ENCODE peak calls at places on chromosome 7, in four cellular contexts. C, H, Y and K are unnamed samples.

GRCh38 chr7:30164567-30164966 is 29.8 kb downstream of the MTURN start:
- DNase-seq in Y (peak), C (no peak), H (peak), K (peak)

GRCh38 chr7:5420841-5421625 is 2.6 kb downstream of the TNRC18 start:
- DNase-seq in Y (no peak), H (no peak), C (no peak), K (no peak)

GRCh38 chr7:131105803-131106680 is 221.6 kb upstream of the MKLN1 start:
- DNase-seq in H (peak), C (no peak), Y (peak), K (peak)

GRCh38 chr7:27252935-27253333 is 10.3 kb downstream of the EVX1 start:
- DNase-seq in H (no peak), Y (no peak), C (no peak), K (no peak)

GRCh38 chr7:139937685-139938084 is 108.6 kb downstream of the TBXAS1 start:
- DNase-seq in C (no peak), Y (no peak), H (no peak), K (no peak)

GRCh38 chr7:1562611-1563051 is 6.6 kb upstream of the TMEM184A start:
- DNase-seq in C (no peak), Y (no peak), H (no peak), K (no peak)

GRCh38 chr7:124940306-124940705 is 10.7 kb upstream of the POT1 start:
- DNase-seq in C (no peak), H (no peak), Y (no peak), K (no peak)

GRCh38 chr7:132380065-132380464 is 196.2 kb downstream of the PLXNA4 start:
- DNase-seq in Y (no peak), H (peak), C (no peak), K (no peak)

GRCh38 chr7:51428226-51428887 is 111.7 kb upstream of the COBL start:
- DNase-seq in Y (peak), H (no peak), C (no peak), K (no peak)

GRCh38 chr7:121505021-121505420 is 108.9 kb upstream of the FAM3C start:
- DNase-seq in C (no peak), H (no peak), Y (peak), K (no peak)

GRCh38 chr7:8290645-8291308 is 28.8 kb upstream of the ICA1 start:
- DNase-seq in Y (no peak), H (no peak), C (no peak), K (no peak)

GRCh38 chr7:46123-46829 is 146.1 kb upstream of the FAM20C start:
- DNase-seq in H (no peak), C (no peak), Y (no peak), K (no peak)

GRCh38 chr7:157017639-157018327 is 7.3 kb upstream of the MNX1 start:
- DNase-seq in H (no peak), C (no peak), Y (no peak), K (no peak)

GRCh38 chr7:22675917-22676343 is 51.1 kb upstream of the IL6 start:
- DNase-seq in H (no peak), C (no peak), Y (no peak), K (no peak)

GRCh38 chr7:137591444-137591843 is 247.9 kb upstream of the PTN start:
- DNase-seq in Y (no peak), C (no peak), H (no peak), K (peak)

GRCh38 chr7:123979876-123980275 is 53.0 kb downstream of the TMEM229A start:
- DNase-seq in C (no peak), Y (no peak), H (no peak), K (no peak)

GRCh38 chr7:43096875-43097274 is 15.6 kb upstream of the HECW1 start:
- DNase-seq in H (no peak), Y (no peak), C (no peak), K (no peak)

GRCh38 chr7:131403322-131403721 is 75.6 kb downstream of the MKLN1 start:
- DNase-seq in Y (no peak), H (no peak), C (no peak), K (no peak)

GRCh38 chr7:158973440-158973839 is 117.1 kb downstream of the DYNC2I1 start:
- DNase-seq in H (no peak), C (peak), Y (peak), K (peak)

GRCh38 chr7:1595636-1596035 is 25.8 kb upstream of the PSMG3 start:
- DNase-seq in Y (no peak), H (no peak), C (no peak), K (no peak)

GRCh38 chr7:47285860-47286491 is 295.9 kb downstream of the TNS3 start:
- DNase-seq in H (no peak), Y (no peak), C (no peak), K (no peak)

GRCh38 chr7:20624666-20625385 is 9.4 kb downstream of the ABCB5 start:
- DNase-seq in H (peak), C (no peak), Y (no peak), K (peak)

GRCh38 chr7:140983802-140984201 is 30.9 kb downstream of the MRPS33 start:
- DNase-seq in H (no peak), C (no peak), Y (peak), K (no peak)

GRCh38 chr7:74544706-74545469 is 91.2 kb downstream of the GTF2IRD1 start:
- DNase-seq in H (peak), Y (peak), C (no peak), K (peak)

GRCh38 chr7:70322786-70323185 is 724.5 kb downstream of the AUTS2 start:
- DNase-seq in H (no peak), Y (no peak), C (no peak), K (no peak)

GRCh38 chr7:16794990-16795389 is 9.8 kb downstream of the AGR2 start:
- DNase-seq in Y (no peak), C (no peak), H (no peak), K (no peak)

GRCh38 chr7:17989546-17989945 is 38.1 kb downstream of the PRPS1L1 start:
- DNase-seq in Y (no peak), C (no peak), H (no peak), K (no peak)
- TF ChIP-seq MYC in Y (no peak), C (no peak), H (no peak), K (no peak)

DNA sequence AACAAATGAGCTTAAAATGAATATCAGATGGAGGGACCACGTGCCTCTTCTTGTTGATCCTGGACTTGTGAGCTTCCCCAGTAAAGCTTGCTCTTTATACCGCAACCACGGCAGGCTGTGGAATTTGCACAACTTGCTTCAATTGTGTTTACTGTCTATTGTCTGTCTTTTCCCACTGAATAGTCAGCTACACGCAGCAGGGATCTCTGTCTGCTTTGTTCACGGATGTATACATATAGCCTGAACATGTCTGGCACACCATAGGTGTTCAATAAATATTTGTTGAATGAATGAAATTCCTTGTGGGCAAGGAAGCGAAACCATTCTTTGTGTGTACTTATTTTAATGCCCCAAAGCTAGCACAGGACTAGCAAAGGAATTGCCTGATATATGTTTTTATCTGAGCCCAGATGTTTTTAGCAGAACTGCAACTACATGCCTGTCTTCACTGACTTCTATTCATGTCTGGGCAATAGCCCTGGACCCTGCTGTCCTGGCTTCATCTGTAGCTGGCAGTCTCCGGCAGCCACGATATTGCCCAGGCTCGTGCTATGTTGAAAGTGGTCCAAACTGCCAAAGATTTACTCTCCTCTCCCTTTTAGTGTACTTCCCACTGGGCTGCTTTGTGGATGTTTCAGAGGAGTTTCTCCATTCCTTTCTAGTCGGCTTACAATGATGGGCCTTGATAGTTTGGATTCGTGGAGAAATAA is 29.9 kb upstream of the IFRD1 start:
- DNase-seq in Y (no peak), H (peak), C (no peak), K (no peak)
- TF ChIP-seq EP300 in Y (no peak), H (no peak), C (no peak), K (no peak)

DNA sequence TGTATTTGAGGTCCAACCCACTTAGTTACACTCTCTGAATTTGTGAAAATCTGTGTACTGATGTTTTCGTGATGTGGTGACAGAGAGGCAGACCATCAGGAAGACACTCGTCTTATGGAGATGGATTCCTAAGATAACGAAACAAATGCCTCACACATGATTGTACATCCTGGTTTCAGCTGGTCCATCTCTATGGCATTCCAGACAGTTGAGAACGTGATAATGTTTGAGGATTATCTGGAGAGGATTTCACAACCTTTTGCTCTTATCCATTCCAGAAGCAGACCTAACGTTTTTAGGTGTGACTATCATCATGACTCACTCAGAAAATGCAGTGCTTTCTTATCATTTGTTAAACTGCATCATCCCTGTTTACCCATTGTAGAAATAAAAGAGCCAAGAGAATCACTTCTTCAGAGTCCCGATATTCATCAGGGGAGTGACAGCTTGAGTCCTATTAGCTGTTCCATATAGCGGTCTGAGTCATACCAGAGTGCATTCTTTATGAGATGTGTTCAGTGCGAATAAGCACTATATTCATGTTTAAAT is 74.5 kb downstream of the BMPER start:
- DNase-seq in H (peak), C (no peak), Y (no peak), K (peak)
- TF ChIP-seq MYC in H (no peak), C (no peak), Y (no peak), K (no peak)

DNA sequence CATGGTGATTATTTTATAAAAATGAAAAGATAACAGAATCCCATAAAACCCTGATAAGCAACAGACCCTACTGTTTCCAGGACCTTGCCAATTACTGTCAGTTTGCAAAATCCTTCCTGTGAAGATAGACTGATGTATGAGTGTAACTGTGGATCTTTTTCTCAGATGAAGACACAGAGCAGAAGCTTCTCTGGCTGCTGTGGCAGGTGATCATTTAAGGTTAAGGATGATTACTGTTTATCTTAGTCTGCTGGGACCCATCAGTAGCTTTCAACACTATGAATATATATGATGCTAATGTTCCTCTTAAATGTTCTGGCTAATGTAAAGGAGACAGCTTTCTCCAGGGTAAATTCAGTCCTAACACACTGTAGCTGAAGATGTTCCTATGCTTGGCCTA is 56.0 kb upstream of the CTTNBP2 start:
- DNase-seq in C (no peak), Y (no peak), H (no peak), K (no peak)
- TF ChIP-seq EP300 in C (no peak), Y (no peak), H (no peak), K (no peak)

GRCh38 chr7:112161253-112162160 is 44.7 kb downstream of the DOCK4 start:
- DNase-seq in C (no peak), Y (no peak), H (peak), K (no peak)

GRCh38 chr7:112160130-112160770 is 45.9 kb downstream of the DOCK4 start:
- DNase-seq in C (no peak), H (peak), Y (no peak), K (peak)

GRCh38 chr7:112160771-112161150 is 45.4 kb downstream of the DOCK4 start:
- DNase-seq in C (no peak), H (peak), Y (no peak), K (peak)

GRCh38 chr7:112163021-112163310 is 43.2 kb downstream of the DOCK4 start:
- DNase-seq in Y (no peak), H (no peak), C (no peak), K (peak)

DNA sequence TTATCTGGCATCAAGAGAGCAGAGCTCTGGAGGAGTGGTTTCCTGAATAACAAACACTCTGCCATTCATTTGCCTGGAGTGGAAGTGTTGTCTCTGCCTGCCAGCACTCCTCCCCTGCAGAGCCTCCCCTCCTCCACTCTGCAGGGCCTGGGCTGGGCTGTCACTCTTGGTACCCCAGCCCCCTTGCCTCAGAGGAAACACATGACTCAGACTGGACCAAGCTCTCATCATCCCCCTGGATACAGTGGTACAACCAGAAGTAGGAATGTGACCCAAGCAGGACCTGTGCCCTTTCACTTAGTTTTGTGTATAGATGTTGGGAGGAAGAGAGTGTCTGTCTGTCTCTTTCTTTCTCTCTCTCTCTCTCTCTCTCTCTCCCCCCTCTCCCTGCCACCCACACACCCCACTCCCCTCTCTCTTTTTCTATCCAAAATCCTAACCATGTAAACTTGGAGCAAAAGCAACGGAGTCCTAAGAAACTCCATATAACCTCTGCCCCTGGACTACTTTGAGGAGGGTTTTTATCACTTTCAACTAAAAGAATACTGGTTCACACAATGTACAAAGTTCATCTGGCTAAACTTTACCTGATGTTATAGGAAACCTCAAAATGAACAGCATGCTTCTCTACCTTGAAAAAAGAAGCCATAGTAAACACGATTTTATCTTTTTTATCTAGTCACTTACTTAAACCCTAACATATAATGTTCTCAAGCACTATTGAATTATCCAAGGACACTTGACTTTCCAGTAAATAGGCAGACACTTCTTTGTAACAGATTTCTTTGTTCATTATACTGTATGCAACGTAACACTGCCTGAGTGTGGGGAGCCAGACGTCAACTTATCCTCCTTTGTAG is 43.8 kb downstream of the DOCK4 start:
- DNase-seq in Y (no peak), C (no peak), H (peak), K (peak)
- TF ChIP-seq MYC in Y (no peak), C (no peak), H (no peak), K (no peak)

GRCh38 chr7:99204078-99204477 is 3.8 kb downstream of the KPNA7 start:
- DNase-seq in H (no peak), Y (no peak), C (no peak), K (no peak)

GRCh38 chr7:99211241-99211602 is 3.3 kb upstream of the KPNA7 start:
- DNase-seq in C (no peak), Y (no peak), H (no peak), K (no peak)

GRCh38 chr7:99210265-99210970 is 2.5 kb upstream of the KPNA7 start:
- DNase-seq in H (peak), C (no peak), Y (no peak), K (peak)

GRCh38 chr7:99209781-99210180 is 1.9 kb upstream of the KPNA7 start:
- DNase-seq in C (no peak), Y (no peak), H (no peak), K (no peak)
- TF ChIP-seq EP300 in C (no peak), Y (no peak), H (no peak), K (no peak)

GRCh38 chr7:134446923-134447322 is 12.0 kb downstream of the AKR1B1 start:
- DNase-seq in C (no peak), Y (no peak), H (no peak), K (no peak)

GRCh38 chr7:134450296-134451000 is 8.5 kb downstream of the AKR1B1 start:
- DNase-seq in H (no peak), C (no peak), Y (no peak), K (no peak)

GRCh38 chr7:134449596-134450194 is 9.2 kb downstream of the AKR1B1 start:
- DNase-seq in Y (no peak), H (no peak), C (no peak), K (peak)

GRCh38 chr7:134447383-134447782 is 11.5 kb downstream of the AKR1B1 start:
- DNase-seq in Y (no peak), C (no peak), H (no peak), K (no peak)

GRCh38 chr7:134448359-134449229 is 10.3 kb downstream of the AKR1B1 start:
- DNase-seq in Y (peak), H (no peak), C (no peak), K (peak)
- TF ChIP-seq MYC in Y (no peak), H (no peak), C (no peak), K (no peak)

DNA sequence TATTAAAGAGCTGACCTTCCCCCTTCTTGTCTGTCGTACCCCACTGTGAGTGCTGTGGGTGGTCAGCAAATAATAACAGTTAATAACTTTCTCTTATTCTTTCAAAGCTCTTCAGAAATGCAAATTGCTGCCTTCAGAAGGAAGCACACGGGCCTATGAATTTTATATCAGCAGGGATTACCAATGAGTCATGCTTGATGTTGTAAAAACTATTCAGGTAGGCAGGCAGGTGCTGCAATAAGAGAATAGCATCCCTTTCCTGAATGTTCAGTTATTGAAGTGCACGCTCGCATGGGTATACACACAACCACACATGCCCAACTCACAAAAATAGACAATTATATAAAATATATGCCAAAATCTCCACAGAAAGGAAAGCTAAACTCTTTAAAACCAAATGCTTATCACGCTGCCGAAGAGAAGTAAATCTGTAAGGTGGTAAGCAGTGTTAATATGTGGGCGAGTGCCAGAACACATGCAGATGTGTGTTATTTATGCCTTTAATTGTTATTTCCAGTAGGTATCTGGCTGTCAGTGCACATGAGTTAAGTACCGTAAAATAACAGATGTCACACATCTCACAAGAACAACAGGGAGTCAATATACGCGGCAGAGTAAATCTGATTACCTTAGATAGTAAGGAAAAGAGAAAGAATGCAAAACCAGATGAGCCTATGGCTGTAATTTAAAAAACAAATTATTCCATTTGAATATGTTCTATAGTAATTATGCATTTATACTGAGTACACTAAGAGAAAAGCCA is 34.4 kb downstream of the DNAJB9 start:
- DNase-seq in H (no peak), C (no peak), Y (no peak), K (no peak)
- TF ChIP-seq EP300 in H (no peak), C (no peak), Y (no peak), K (no peak)

GRCh38 chr7:150968056-150968455 is 10.1 kb downstream of the KCNH2 start:
- DNase-seq in C (no peak), H (no peak), Y (no peak), K (no peak)

GRCh38 chr7:150967332-150967731 is 10.8 kb downstream of the KCNH2 start:
- DNase-seq in H (no peak), Y (no peak), C (no peak), K (no peak)

GRCh38 chr7:150969483-150969874 is 8.6 kb downstream of the KCNH2 start:
- DNase-seq in H (no peak), Y (no peak), C (no peak), K (no peak)

GRCh38 chr7:150970424-150970823 is 7.7 kb downstream of the KCNH2 start:
- DNase-seq in Y (no peak), C (no peak), H (no peak), K (no peak)

GRCh38 chr7:150968698-150969482 is 9.2 kb downstream of the KCNH2 start:
- DNase-seq in Y (no peak), C (no peak), H (no peak), K (no peak)
- TF ChIP-seq MYC in Y (no peak), C (no peak), H (no peak), K (no peak)